ENCODE peak calls at places on chromosomes 16 and 17, in five cellular contexts. One of them, this sample, is unnamed.

GRCh38 chr17:17500999-17501605 is 4.9 kb upstream of the RASD1 start:
- DNase-seq in K562: no peak
- DNase-seq in heart left ventricle: no peak
- DNase-seq in GM23248: no peak
- DNase-seq in lower lobe of right lung: no peak
- DNase-seq in this sample: peak; percentile 29

GRCh38 chr16:57845115-57845514 is 42.8 kb upstream of the KIFC3 start:
- DNase-seq in heart left ventricle: no peak
- DNase-seq in GM23248: no peak
- DNase-seq in K562: no peak
- DNase-seq in lower lobe of right lung: no peak
- DNase-seq in this sample: no peak

GRCh38 chr17:67942810-67943209 is 53.5 kb downstream of the C17orf58 start:
- DNase-seq in K562: peak; percentile 30
- DNase-seq in GM23248: peak; percentile 31
- DNase-seq in heart left ventricle: no peak
- DNase-seq in lower lobe of right lung: no peak
- DNase-seq in this sample: no peak

GRCh38 chr16:87669672-87670071 is 67.4 kb downstream of the JPH3 start:
- DNase-seq in heart left ventricle: no peak
- DNase-seq in lower lobe of right lung: no peak
- DNase-seq in K562: no peak
- DNase-seq in GM23248: no peak
- DNase-seq in this sample: no peak

GRCh38 chr16:81429045-81429521 is 15.5 kb upstream of the CMIP start:
- DNase-seq in GM23248: peak; percentile 69
- DNase-seq in lower lobe of right lung: no peak
- DNase-seq in heart left ventricle: no peak
- DNase-seq in K562: peak; percentile 66
- DNase-seq in this sample: no peak

GRCh38 chr16:50302472-50303005 is 36.2 kb downstream of the ADCY7 start:
- DNase-seq in GM23248: no peak
- DNase-seq in K562: no peak
- DNase-seq in lower lobe of right lung: no peak
- DNase-seq in heart left ventricle: no peak
- DNase-seq in this sample: peak; percentile 28

GRCh38 chr17:39602533-39603303 is 5.0 kb downstream of the NEUROD2 start:
- DNase-seq in heart left ventricle: no peak
- DNase-seq in lower lobe of right lung: no peak
- DNase-seq in GM23248: no peak
- DNase-seq in K562: no peak
- DNase-seq in this sample: no peak

GRCh38 chr17:6936370-6937028 is 59.4 kb upstream of the ALOX12 start:
- DNase-seq in lower lobe of right lung: no peak
- DNase-seq in heart left ventricle: no peak
- DNase-seq in GM23248: peak; percentile 70
- DNase-seq in K562: no peak
- DNase-seq in this sample: peak; percentile 32

GRCh38 chr17:3983945-3984484 is 19.8 kb upstream of the ATP2A3 start:
- DNase-seq in K562: no peak
- DNase-seq in heart left ventricle: peak; percentile 65
- DNase-seq in GM23248: peak; percentile 55
- DNase-seq in lower lobe of right lung: peak; percentile 49
- DNase-seq in this sample: no peak

GRCh38 chr17:50817838-50818237 is 17.5 kb upstream of the WFIKKN2 start:
- DNase-seq in lower lobe of right lung: no peak
- DNase-seq in K562: no peak
- DNase-seq in heart left ventricle: no peak
- DNase-seq in GM23248: peak; percentile 50
- DNase-seq in this sample: no peak

GRCh38 chr17:36506831-36507230 is 20.4 kb downstream of the ZNHIT3 start:
- DNase-seq in GM23248: no peak
- DNase-seq in lower lobe of right lung: no peak
- DNase-seq in heart left ventricle: no peak
- DNase-seq in K562: no peak
- DNase-seq in this sample: no peak

GRCh38 chr16:31129568-31130335 is 5.8 kb downstream of the PRSS8 start:
- DNase-seq in GM23248: peak; percentile 33
- DNase-seq in lower lobe of right lung: peak; percentile 87
- DNase-seq in K562: no peak
- DNase-seq in heart left ventricle: peak; percentile 71
- DNase-seq in this sample: no peak

GRCh38 chr16:85844786-85845185 is 45.3 kb downstream of the COX4I1 start:
- DNase-seq in GM23248: no peak
- DNase-seq in K562: no peak
- DNase-seq in lower lobe of right lung: no peak
- DNase-seq in heart left ventricle: no peak
- DNase-seq in this sample: peak; percentile 59

GRCh38 chr16:86670835-86671234 is 92.5 kb downstream of the FOXL1 start:
- DNase-seq in heart left ventricle: no peak
- DNase-seq in GM23248: no peak
- DNase-seq in K562: no peak
- DNase-seq in lower lobe of right lung: no peak
- DNase-seq in this sample: no peak

DNA sequence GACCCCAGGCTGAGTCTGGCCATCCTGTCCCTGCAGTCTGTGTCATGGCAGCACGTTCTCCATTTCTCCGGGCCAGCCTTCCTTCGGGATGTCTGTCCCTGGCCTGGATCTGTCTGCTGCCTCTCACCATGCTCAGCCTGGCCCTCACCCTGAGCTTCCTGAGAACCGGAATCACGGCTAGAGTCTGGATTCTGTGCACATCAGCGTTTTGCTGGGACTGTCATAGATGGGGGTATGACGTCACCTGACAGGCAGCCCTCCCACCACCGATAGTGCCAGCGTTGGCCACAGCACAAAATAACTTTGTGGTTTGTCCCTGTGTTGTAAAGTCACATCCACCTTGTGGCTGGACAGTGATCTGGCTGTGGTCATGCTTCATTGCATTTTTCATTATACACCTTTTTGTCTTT is 59.2 kb downstream of the B9D1 start:
- DNase-seq in K562: no peak
- DNase-seq in GM23248: no peak
- DNase-seq in heart left ventricle: peak; percentile 47
- DNase-seq in lower lobe of right lung: no peak
- DNase-seq in this sample: no peak
- H3K4me3 ChIP-seq in K562: no peak overlapping the region
- H3K4me3 ChIP-seq in GM23248: no peak overlapping the region
- H3K4me3 ChIP-seq in heart left ventricle: no peak overlapping the region
- H3K4me3 ChIP-seq in lower lobe of right lung: no peak overlapping the region
- H3K4me3 ChIP-seq in this sample: no peak overlapping the region

GRCh38 chr16:852451-853185 is 52.1 kb upstream of the GNG13 start:
- DNase-seq in heart left ventricle: peak; percentile 14
- DNase-seq in K562: no peak
- DNase-seq in GM23248: no peak
- DNase-seq in lower lobe of right lung: no peak
- DNase-seq in this sample: no peak
- H3K9me3 ChIP-seq in heart left ventricle: no peaks in the 10 kb centered on the region
- H3K9me3 ChIP-seq in K562: no peaks in the 10 kb centered on the region
- H3K9me3 ChIP-seq in GM23248: no peaks in the 10 kb centered on the region
- H3K9me3 ChIP-seq in lower lobe of right lung: no peaks in the 10 kb centered on the region
- H3K9me3 ChIP-seq in this sample: peaks cover 5% of the 10 kb centered on the region

GRCh38 chr16:48459167-48459566 is 74.0 kb upstream of the SIAH1 start:
- DNase-seq in lower lobe of right lung: no peak
- DNase-seq in GM23248: no peak
- DNase-seq in heart left ventricle: no peak
- DNase-seq in K562: no peak
- DNase-seq in this sample: no peak

DNA sequence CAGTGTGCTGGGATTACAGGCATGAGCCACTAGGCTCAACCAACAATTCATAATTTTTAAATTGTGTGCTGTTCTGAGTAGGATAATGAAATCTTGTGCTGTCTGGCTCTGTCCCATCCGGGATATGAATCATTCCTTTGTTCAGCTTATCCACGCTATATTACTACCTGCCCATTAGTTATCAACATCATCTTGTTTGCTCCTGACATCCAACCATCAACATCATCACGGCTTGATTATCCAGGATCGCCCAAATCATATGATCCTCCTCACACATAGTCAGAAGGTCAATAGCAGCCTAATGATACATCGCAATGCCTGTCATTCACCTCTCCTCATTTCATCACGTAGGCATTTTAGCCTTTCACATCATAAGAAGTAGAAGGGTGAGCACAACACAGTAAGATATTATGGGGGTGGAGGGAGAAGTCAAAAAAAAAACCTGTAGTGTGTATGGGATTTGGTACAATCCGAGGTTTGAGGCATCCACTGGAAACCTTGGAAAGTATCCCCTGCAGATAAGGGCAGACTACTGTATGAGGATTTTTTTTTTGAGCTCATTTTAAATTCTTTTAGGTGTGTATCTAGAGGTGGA is 77.0 kb upstream of the SIAH1 start:
- DNase-seq in GM23248: no peak
- DNase-seq in lower lobe of right lung: no peak
- DNase-seq in K562: no peak
- DNase-seq in heart left ventricle: no peak
- DNase-seq in this sample: no peak
- H3K36me3 ChIP-seq in GM23248: no peaks in the 10 kb centered on the region
- H3K36me3 ChIP-seq in lower lobe of right lung: no peaks in the 10 kb centered on the region
- H3K36me3 ChIP-seq in K562: no peaks in the 10 kb centered on the region
- H3K36me3 ChIP-seq in heart left ventricle: no peaks in the 10 kb centered on the region
- H3K36me3 ChIP-seq in this sample: no peaks in the 10 kb centered on the region

GRCh38 chr16:4117250-4117578 is 972 bp upstream of the ADCY9 start:
- DNase-seq in GM23248: no peak
- DNase-seq in heart left ventricle: no peak
- DNase-seq in K562: no peak
- DNase-seq in lower lobe of right lung: peak; percentile 45
- DNase-seq in this sample: no peak
- H3K4me3 ChIP-seq in GM23248: peak overlapping the region; percentile 67
- H3K4me3 ChIP-seq in heart left ventricle: peak overlapping the region; percentile 77
- H3K4me3 ChIP-seq in K562: no peak overlapping the region
- H3K4me3 ChIP-seq in lower lobe of right lung: peak overlapping the region; percentile 65
- H3K4me3 ChIP-seq in this sample: no peak overlapping the region